ENCODE peak calls at places on chromosomes 6 and 20, in five cellular contexts. One of them, this sample, is unnamed.

GRCh38 chr20:382291-383115 is 1.9 kb downstream of the TRIB3 start:
- DNase-seq in right lobe of liver: no peak
- DNase-seq in CD8-positive, alpha-beta memory T cell: no peak
- DNase-seq in Panc1: no peak
- DNase-seq in K562: no peak
- DNase-seq in this sample: no peak

GRCh38 chr6:3389390-3390167 is 67.3 kb downstream of the SLC22A23 start:
- DNase-seq in right lobe of liver: peak; percentile 70
- DNase-seq in CD8-positive, alpha-beta memory T cell: no peak
- DNase-seq in Panc1: no peak
- DNase-seq in K562: no peak
- DNase-seq in this sample: peak; percentile 50

GRCh38 chr20:47985092-47985850 is 200.0 kb upstream of the SULF2 start:
- DNase-seq in right lobe of liver: no peak
- DNase-seq in CD8-positive, alpha-beta memory T cell: no peak
- DNase-seq in Panc1: no peak
- DNase-seq in K562: peak; percentile 86
- DNase-seq in this sample: no peak

GRCh38 chr20:45860573-45861011 is 3.2 kb downstream of the ZSWIM3 start:
- DNase-seq in right lobe of liver: no peak
- DNase-seq in CD8-positive, alpha-beta memory T cell: no peak
- DNase-seq in Panc1: no peak
- DNase-seq in K562: no peak
- DNase-seq in this sample: no peak

GRCh38 chr6:111658445-111659154 is 52.9 kb upstream of the TRAF3IP2 start:
- DNase-seq in right lobe of liver: no peak
- DNase-seq in CD8-positive, alpha-beta memory T cell: no peak
- DNase-seq in Panc1: no peak
- DNase-seq in K562: no peak
- DNase-seq in this sample: no peak

GRCh38 chr6:168999392-168999791 is 254.3 kb downstream of the THBS2 start:
- DNase-seq in right lobe of liver: no peak
- DNase-seq in CD8-positive, alpha-beta memory T cell: no peak
- DNase-seq in Panc1: no peak
- DNase-seq in K562: no peak
- DNase-seq in this sample: no peak

GRCh38 chr20:19265646-19266374 is 53.4 kb downstream of the SLC24A3 start:
- DNase-seq in right lobe of liver: no peak
- DNase-seq in CD8-positive, alpha-beta memory T cell: no peak
- DNase-seq in Panc1: no peak
- DNase-seq in K562: peak; percentile 18
- DNase-seq in this sample: no peak

GRCh38 chr6:26457407-26457795 is 354 bp upstream of the BTN2A1 start:
- DNase-seq in right lobe of liver: peak; percentile 53
- DNase-seq in CD8-positive, alpha-beta memory T cell: no peak
- DNase-seq in Panc1: no peak
- DNase-seq in K562: peak; percentile 45
- DNase-seq in this sample: no peak

GRCh38 chr6:13733178-13733851 is 21.7 kb upstream of the RANBP9 start:
- DNase-seq in right lobe of liver: peak; percentile 72
- DNase-seq in CD8-positive, alpha-beta memory T cell: no peak
- DNase-seq in Panc1: no peak
- DNase-seq in K562: no peak
- DNase-seq in this sample: peak; percentile 94

GRCh38 chr6:82980086-82980485 is 85.6 kb downstream of the UBE3D start:
- DNase-seq in right lobe of liver: no peak
- DNase-seq in CD8-positive, alpha-beta memory T cell: no peak
- DNase-seq in Panc1: no peak
- DNase-seq in K562: no peak
- DNase-seq in this sample: no peak

GRCh38 chr6:132764370-132764769 is 6.7 kb upstream of the VNN2 start:
- DNase-seq in right lobe of liver: no peak
- DNase-seq in CD8-positive, alpha-beta memory T cell: no peak
- DNase-seq in Panc1: no peak
- DNase-seq in K562: no peak
- DNase-seq in this sample: no peak

GRCh38 chr6:3228791-3229565 is 1.5 kb upstream of the TUBB2B start:
- DNase-seq in right lobe of liver: no peak
- DNase-seq in CD8-positive, alpha-beta memory T cell: peak; percentile 18
- DNase-seq in Panc1: no peak
- DNase-seq in K562: peak; percentile 28
- DNase-seq in this sample: no peak

GRCh38 chr6:20056350-20056992 is 155.8 kb downstream of the MBOAT1 start:
- DNase-seq in right lobe of liver: no peak
- DNase-seq in CD8-positive, alpha-beta memory T cell: no peak
- DNase-seq in Panc1: peak; percentile 8
- DNase-seq in K562: no peak
- DNase-seq in this sample: no peak

GRCh38 chr6:2725364-2725988 is 25.2 kb downstream of the MYLK4 start:
- DNase-seq in right lobe of liver: no peak
- DNase-seq in CD8-positive, alpha-beta memory T cell: no peak
- DNase-seq in Panc1: no peak
- DNase-seq in K562: no peak
- DNase-seq in this sample: no peak

GRCh38 chr6:93575495-93575894 is 156.1 kb upstream of the EPHA7 start:
- DNase-seq in right lobe of liver: no peak
- DNase-seq in CD8-positive, alpha-beta memory T cell: no peak
- DNase-seq in Panc1: no peak
- DNase-seq in K562: no peak
- DNase-seq in this sample: no peak

GRCh38 chr6:105135056-105135455 is 44.8 kb downstream of the POPDC3 start:
- DNase-seq in right lobe of liver: no peak
- DNase-seq in CD8-positive, alpha-beta memory T cell: no peak
- DNase-seq in Panc1: peak; percentile 20
- DNase-seq in K562: no peak
- DNase-seq in this sample: peak; percentile 15

GRCh38 chr20:45358282-45359068 is 4.5 kb upstream of the SYS1 start:
- DNase-seq in right lobe of liver: peak; percentile 95
- DNase-seq in CD8-positive, alpha-beta memory T cell: no peak
- DNase-seq in Panc1: no peak
- DNase-seq in K562: no peak
- DNase-seq in this sample: peak; percentile 95

DNA sequence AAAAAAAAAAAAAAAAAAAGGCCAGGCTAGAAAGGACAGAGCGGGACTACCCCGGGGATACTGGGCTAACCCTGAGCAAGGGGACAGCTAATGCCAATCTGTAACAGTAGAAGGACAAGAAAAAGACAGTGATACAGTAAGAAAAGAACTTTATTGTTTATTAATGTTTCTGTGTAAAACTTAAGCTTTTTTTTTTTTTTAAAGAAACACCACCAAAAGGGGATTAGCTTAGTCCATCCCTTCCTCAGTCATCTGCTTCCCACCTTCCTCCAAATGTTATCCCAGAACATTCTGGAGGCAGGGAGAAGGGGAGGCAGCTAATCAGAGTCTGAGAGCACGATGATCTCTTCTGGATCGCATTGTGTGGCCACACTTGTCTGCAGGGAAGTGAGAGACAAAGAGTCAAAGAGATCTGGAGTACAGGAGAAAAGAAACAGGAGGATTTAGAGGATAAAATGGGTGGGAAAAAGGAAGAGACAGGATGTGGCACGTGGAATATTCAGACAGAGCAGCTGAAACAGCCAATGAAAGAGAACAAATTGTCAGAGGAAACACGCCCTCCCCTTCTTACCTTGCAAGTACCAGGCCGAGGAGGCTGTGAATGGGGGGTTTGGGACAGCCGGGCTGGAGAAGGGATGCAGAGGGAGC is 1.0 kb upstream of the ZBTB22 start:
- DNase-seq in right lobe of liver: no peak
- DNase-seq in CD8-positive, alpha-beta memory T cell: no peak
- DNase-seq in Panc1: no peak
- DNase-seq in K562: no peak
- DNase-seq in this sample: no peak
- H3K4me1 ChIP-seq in right lobe of liver: peaks cover 23% of the 10 kb centered on the region
- H3K4me1 ChIP-seq in CD8-positive, alpha-beta memory T cell: peaks cover 68% of the 10 kb centered on the region
- H3K4me1 ChIP-seq in Panc1: peaks cover 55% of the 10 kb centered on the region
- H3K4me1 ChIP-seq in K562: peaks cover 72% of the 10 kb centered on the region
- H3K4me1 ChIP-seq in this sample: peaks cover 37% of the 10 kb centered on the region

GRCh38 chr6:41715779-41716515 is 19.5 kb downstream of the TFEB start:
- DNase-seq in right lobe of liver: no peak
- DNase-seq in CD8-positive, alpha-beta memory T cell: no peak
- DNase-seq in Panc1: no peak
- DNase-seq in K562: no peak
- DNase-seq in this sample: no peak
- H3K4me1 ChIP-seq in right lobe of liver: peaks cover 19% of the 10 kb centered on the region
- H3K4me1 ChIP-seq in CD8-positive, alpha-beta memory T cell: no peaks in the 10 kb centered on the region
- H3K4me1 ChIP-seq in Panc1: peaks cover 33% of the 10 kb centered on the region
- H3K4me1 ChIP-seq in K562: peaks cover 14% of the 10 kb centered on the region
- H3K4me1 ChIP-seq in this sample: peaks cover 100% of the 10 kb centered on the region

GRCh38 chr6:53144802-53145201 is 3.8 kb downstream of the GCM1 start:
- DNase-seq in right lobe of liver: no peak
- DNase-seq in CD8-positive, alpha-beta memory T cell: no peak
- DNase-seq in Panc1: no peak
- DNase-seq in K562: no peak
- DNase-seq in this sample: no peak
- H3K4me1 ChIP-seq in right lobe of liver: no peaks in the 10 kb centered on the region
- H3K4me1 ChIP-seq in CD8-positive, alpha-beta memory T cell: no peaks in the 10 kb centered on the region
- H3K4me1 ChIP-seq in Panc1: no peaks in the 10 kb centered on the region
- H3K4me1 ChIP-seq in K562: no peaks in the 10 kb centered on the region
- H3K4me1 ChIP-seq in this sample: no peaks in the 10 kb centered on the region

GRCh38 chr6:7895125-7895423 is 15.5 kb downstream of the TXNDC5 start:
- DNase-seq in right lobe of liver: no peak
- DNase-seq in CD8-positive, alpha-beta memory T cell: no peak
- DNase-seq in Panc1: no peak
- DNase-seq in K562: no peak
- DNase-seq in this sample: no peak
- H3K4me1 ChIP-seq in right lobe of liver: peaks cover 14% of the 10 kb centered on the region
- H3K4me1 ChIP-seq in CD8-positive, alpha-beta memory T cell: no peaks in the 10 kb centered on the region
- H3K4me1 ChIP-seq in Panc1: no peaks in the 10 kb centered on the region
- H3K4me1 ChIP-seq in K562: peaks cover 5% of the 10 kb centered on the region
- H3K4me1 ChIP-seq in this sample: peaks cover 14% of the 10 kb centered on the region

DNA sequence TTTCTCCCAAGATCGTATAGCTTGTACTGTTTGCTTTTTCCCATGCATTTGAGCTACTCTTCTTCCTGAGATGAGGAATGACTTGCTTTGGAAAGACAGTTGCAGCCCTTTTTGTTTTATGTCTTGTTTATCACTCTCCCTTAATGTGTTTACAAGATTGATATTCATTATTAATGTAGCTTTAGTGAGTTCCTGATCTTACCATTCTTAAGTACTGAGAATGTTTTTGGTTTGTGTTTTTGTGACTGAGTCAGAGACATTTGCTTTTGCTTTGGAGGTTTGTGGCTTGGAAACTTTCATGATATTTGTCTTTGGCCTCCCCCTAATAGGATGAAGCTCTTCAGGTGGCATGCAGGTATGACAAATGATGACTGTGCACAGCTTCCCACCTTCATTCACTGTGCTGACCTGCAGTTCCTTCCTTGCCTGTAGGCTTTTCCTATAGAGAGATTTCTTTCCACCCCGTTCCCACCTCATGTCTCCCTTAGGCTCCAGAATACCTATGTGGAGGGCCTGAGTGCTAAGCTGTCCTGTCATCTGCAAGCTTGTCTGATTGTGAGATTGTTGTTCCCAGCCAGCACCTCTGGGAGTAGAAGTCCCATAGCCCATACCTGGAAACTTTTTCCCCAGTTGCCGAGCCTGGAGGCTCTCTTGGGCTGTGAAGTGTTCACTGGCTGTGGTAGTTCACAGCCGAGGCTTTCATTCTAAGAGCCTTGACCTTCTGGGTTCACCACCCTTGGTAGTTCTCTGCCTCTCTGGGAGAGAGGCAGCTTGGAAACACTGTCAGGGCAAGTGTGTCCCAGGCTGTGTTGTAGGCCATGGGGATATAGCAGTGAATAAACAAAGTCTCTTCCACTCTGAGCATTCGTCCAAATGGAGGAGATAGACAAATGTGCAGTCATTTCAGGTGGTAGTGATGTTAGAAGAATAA is 27.1 kb downstream of the CDS2 start:
- DNase-seq in right lobe of liver: peak; percentile 10
- DNase-seq in CD8-positive, alpha-beta memory T cell: no peak
- DNase-seq in Panc1: no peak
- DNase-seq in K562: no peak
- DNase-seq in this sample: no peak
- H3K4me1 ChIP-seq in right lobe of liver: peaks cover 55% of the 10 kb centered on the region
- H3K4me1 ChIP-seq in CD8-positive, alpha-beta memory T cell: peaks cover 13% of the 10 kb centered on the region
- H3K4me1 ChIP-seq in Panc1: peaks cover 9% of the 10 kb centered on the region
- H3K4me1 ChIP-seq in K562: peaks cover 11% of the 10 kb centered on the region
- H3K4me1 ChIP-seq in this sample: peaks cover 39% of the 10 kb centered on the region

This sample was measured in gastrocnemius medialis.